ENCODE peak calls at places on chromosome 20, in five cellular contexts. One of them, this sample, is unnamed.

GRCh38 chr20:11159728-11160127 is 485.9 kb upstream of the JAG1 start:
- DNase-seq in endothelial cell of umbilical vein: peak; percentile 72
- DNase-seq in neuronal stem cell: no peak
- DNase-seq in PC-3: no peak
- DNase-seq in GM23248: peak; percentile 40
- DNase-seq in this sample: peak; percentile 53

GRCh38 chr20:31497838-31498540 is 16.3 kb upstream of the HM13 start:
- DNase-seq in neuronal stem cell: no peak
- DNase-seq in PC-3: no peak
- DNase-seq in GM23248: peak; percentile 82
- DNase-seq in endothelial cell of umbilical vein: no peak
- DNase-seq in this sample: no peak

GRCh38 chr20:58853976-58854637 is 1.6 kb downstream of the GNAS start:
- DNase-seq in PC-3: no peak
- DNase-seq in neuronal stem cell: no peak
- DNase-seq in GM23248: no peak
- DNase-seq in endothelial cell of umbilical vein: no peak
- DNase-seq in this sample: no peak

GRCh38 chr20:38673731-38674177 is 50.5 kb upstream of the SLC32A1 start:
- DNase-seq in GM23248: peak; percentile 41
- DNase-seq in neuronal stem cell: no peak
- DNase-seq in endothelial cell of umbilical vein: peak; percentile 39
- DNase-seq in PC-3: no peak
- DNase-seq in this sample: peak; percentile 30

GRCh38 chr20:13274311-13274965 is 53.4 kb downstream of the ISM1 start:
- DNase-seq in PC-3: no peak
- DNase-seq in GM23248: no peak
- DNase-seq in endothelial cell of umbilical vein: no peak
- DNase-seq in neuronal stem cell: peak; percentile 26
- DNase-seq in this sample: no peak

GRCh38 chr20:62361799-62362589 is 5.1 kb downstream of the LAMA5 start:
- DNase-seq in PC-3: peak; percentile 79
- DNase-seq in neuronal stem cell: no peak
- DNase-seq in GM23248: no peak
- DNase-seq in endothelial cell of umbilical vein: no peak
- DNase-seq in this sample: no peak

GRCh38 chr20:62413896-62414481 is 6.9 kb upstream of the CABLES2 start:
- DNase-seq in GM23248: peak; percentile 22
- DNase-seq in neuronal stem cell: no peak
- DNase-seq in endothelial cell of umbilical vein: no peak
- DNase-seq in PC-3: no peak
- DNase-seq in this sample: no peak

GRCh38 chr20:31862506-31862905 is 7.8 kb downstream of the DUSP15 start:
- DNase-seq in GM23248: no peak
- DNase-seq in neuronal stem cell: no peak
- DNase-seq in PC-3: no peak
- DNase-seq in endothelial cell of umbilical vein: no peak
- DNase-seq in this sample: no peak

GRCh38 chr20:40414843-40415615 is 274.0 kb downstream of the MAFB start:
- DNase-seq in neuronal stem cell: no peak
- DNase-seq in GM23248: no peak
- DNase-seq in PC-3: peak; percentile 7
- DNase-seq in endothelial cell of umbilical vein: no peak
- DNase-seq in this sample: no peak

GRCh38 chr20:9319687-9320384 is 194.6 kb upstream of the LAMP5 start:
- DNase-seq in endothelial cell of umbilical vein: no peak
- DNase-seq in neuronal stem cell: no peak
- DNase-seq in GM23248: no peak
- DNase-seq in PC-3: no peak
- DNase-seq in this sample: no peak

GRCh38 chr20:13865825-13866351 is 81.1 kb downstream of the NDUFAF5 start:
- DNase-seq in endothelial cell of umbilical vein: no peak
- DNase-seq in neuronal stem cell: no peak
- DNase-seq in GM23248: peak; percentile 88
- DNase-seq in PC-3: no peak
- DNase-seq in this sample: peak; percentile 50

GRCh38 chr20:40993794-40994540 is 34.7 kb upstream of the TOP1 start:
- DNase-seq in GM23248: peak; percentile 36
- DNase-seq in PC-3: peak; percentile 28
- DNase-seq in endothelial cell of umbilical vein: no peak
- DNase-seq in neuronal stem cell: no peak
- DNase-seq in this sample: no peak

GRCh38 chr20:32483351-32484220 is 101.5 kb downstream of the NOL4L start:
- DNase-seq in GM23248: peak; percentile 85
- DNase-seq in neuronal stem cell: peak; percentile 74
- DNase-seq in endothelial cell of umbilical vein: peak; percentile 75
- DNase-seq in PC-3: peak; percentile 65
- DNase-seq in this sample: peak; percentile 84

GRCh38 chr20:63102720-63103375 is 96.1 kb upstream of the BHLHE23 start:
- DNase-seq in neuronal stem cell: no peak
- DNase-seq in PC-3: peak; percentile 35
- DNase-seq in GM23248: peak; percentile 69
- DNase-seq in endothelial cell of umbilical vein: no peak
- DNase-seq in this sample: peak; percentile 53

GRCh38 chr20:43507150-43508080 is at the start of gene L3MBTL1:
- DNase-seq in GM23248: peak; percentile 49
- DNase-seq in endothelial cell of umbilical vein: peak; percentile 35
- DNase-seq in PC-3: peak; percentile 51
- DNase-seq in neuronal stem cell: peak; percentile 65
- DNase-seq in this sample: peak; percentile 70

GRCh38 chr20:45904583-45905504 is 7.1 kb downstream of the PLTP start:
- DNase-seq in neuronal stem cell: no peak
- DNase-seq in endothelial cell of umbilical vein: no peak
- DNase-seq in PC-3: peak; percentile 22
- DNase-seq in GM23248: peak; percentile 18
- DNase-seq in this sample: no peak

GRCh38 chr20:32493356-32493755 is 91.8 kb downstream of the NOL4L start:
- DNase-seq in neuronal stem cell: no peak
- DNase-seq in PC-3: no peak
- DNase-seq in endothelial cell of umbilical vein: no peak
- DNase-seq in GM23248: no peak
- DNase-seq in this sample: no peak

GRCh38 chr20:10047427-10047826 is 12.6 kb downstream of the ANKEF1 start:
- DNase-seq in endothelial cell of umbilical vein: no peak
- DNase-seq in GM23248: peak; percentile 4
- DNase-seq in PC-3: peak; percentile 30
- DNase-seq in neuronal stem cell: peak; percentile 21
- DNase-seq in this sample: peak; percentile 16

GRCh38 chr20:40506567-40506966 is 182.5 kb downstream of the MAFB start:
- DNase-seq in endothelial cell of umbilical vein: peak; percentile 34
- DNase-seq in GM23248: peak; percentile 100
- DNase-seq in PC-3: peak; percentile 32
- DNase-seq in neuronal stem cell: no peak
- DNase-seq in this sample: peak; percentile 95

GRCh38 chr20:3803289-3803688 is 7.2 kb downstream of the CDC25B start:
- DNase-seq in neuronal stem cell: no peak
- DNase-seq in endothelial cell of umbilical vein: no peak
- DNase-seq in PC-3: no peak
- DNase-seq in GM23248: no peak
- DNase-seq in this sample: no peak
- H3K4me1 ChIP-seq in neuronal stem cell: peaks cover 26% of the 10 kb centered on the region
- H3K4me1 ChIP-seq in endothelial cell of umbilical vein: peaks cover 20% of the 10 kb centered on the region
- H3K4me1 ChIP-seq in PC-3: peaks cover 43% of the 10 kb centered on the region
- H3K4me1 ChIP-seq in GM23248: peaks cover 33% of the 10 kb centered on the region
- H3K4me1 ChIP-seq in this sample: peaks cover 34% of the 10 kb centered on the region

GRCh38 chr20:44643596-44644383 is 7.7 kb downstream of the ADA start:
- DNase-seq in endothelial cell of umbilical vein: peak; percentile 99
- DNase-seq in PC-3: peak; percentile 80
- DNase-seq in GM23248: peak; percentile 90
- DNase-seq in neuronal stem cell: no peak
- DNase-seq in this sample: peak; percentile 50
- H3K4me3 ChIP-seq in endothelial cell of umbilical vein: no peak overlapping the region
- H3K4me3 ChIP-seq in PC-3: no peak overlapping the region
- H3K4me3 ChIP-seq in GM23248: no peak overlapping the region
- H3K4me3 ChIP-seq in neuronal stem cell: no peak overlapping the region
- H3K4me3 ChIP-seq in this sample: no peak overlapping the region

GRCh38 chr20:49790077-49790798 is 22.4 kb upstream of the SLC9A8 start:
- DNase-seq in GM23248: peak; percentile 59
- DNase-seq in PC-3: peak; percentile 13
- DNase-seq in endothelial cell of umbilical vein: peak; percentile 87
- DNase-seq in neuronal stem cell: no peak
- DNase-seq in this sample: peak; percentile 97
- H3K9ac ChIP-seq in GM23248: no peak overlapping the region
- H3K9ac ChIP-seq in PC-3: no peak overlapping the region
- H3K9ac ChIP-seq in endothelial cell of umbilical vein: peak overlapping the region; percentile 56
- H3K9ac ChIP-seq in neuronal stem cell: no peak overlapping the region
- H3K9ac ChIP-seq in this sample: peak overlapping the region; percentile 26

DNA sequence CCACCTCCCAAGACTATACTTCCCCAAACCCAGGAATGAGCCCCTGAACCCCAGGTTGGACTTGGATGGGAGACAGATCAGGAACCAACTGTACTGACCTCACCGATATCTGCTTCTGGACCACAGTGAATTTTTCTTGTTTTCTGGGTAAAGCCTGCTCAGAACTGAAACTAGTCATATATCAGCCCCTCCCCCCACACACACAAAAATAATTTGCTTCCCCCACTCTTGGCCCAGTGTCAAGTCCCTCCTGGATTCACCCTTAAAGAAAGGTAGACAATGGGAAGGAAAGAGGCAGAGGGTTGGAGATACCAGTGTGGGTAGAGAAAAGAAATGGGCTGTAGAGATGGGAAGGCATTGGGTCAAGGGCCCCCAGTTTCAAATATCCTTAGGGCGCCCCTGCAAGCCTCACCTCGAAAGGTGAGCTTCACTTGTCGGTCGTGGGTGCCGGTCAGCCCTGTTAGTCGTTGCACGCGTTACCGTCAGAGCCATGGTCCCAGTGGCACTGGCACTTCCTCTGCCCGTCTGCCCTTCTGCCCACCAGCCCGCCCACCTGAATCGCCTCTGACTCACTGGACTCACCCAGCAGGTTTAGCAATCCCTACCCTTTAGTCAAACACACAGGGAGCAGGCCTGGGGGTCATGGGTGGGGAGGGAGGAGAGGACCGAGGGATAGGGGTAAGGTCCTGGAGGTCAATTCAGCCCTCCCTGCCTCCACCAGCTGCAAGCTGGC is 8.5 kb upstream of the SPAG4 start:
- DNase-seq in neuronal stem cell: no peak
- DNase-seq in GM23248: peak; percentile 24
- DNase-seq in endothelial cell of umbilical vein: no peak
- DNase-seq in PC-3: peak; percentile 93
- DNase-seq in this sample: no peak
- H3K4me1 ChIP-seq in neuronal stem cell: peaks cover 1% of the 10 kb centered on the region
- H3K4me1 ChIP-seq in GM23248: no peaks in the 10 kb centered on the region
- H3K4me1 ChIP-seq in endothelial cell of umbilical vein: no peaks in the 10 kb centered on the region
- H3K4me1 ChIP-seq in PC-3: peaks cover 24% of the 10 kb centered on the region
- H3K4me1 ChIP-seq in this sample: no peaks in the 10 kb centered on the region

GRCh38 chr20:1312308-1312707 is 16.6 kb downstream of the SDCBP2 start:
- DNase-seq in endothelial cell of umbilical vein: no peak
- DNase-seq in PC-3: no peak
- DNase-seq in neuronal stem cell: no peak
- DNase-seq in GM23248: no peak
- DNase-seq in this sample: no peak

GRCh38 chr20:1310506-1311190 is 18.3 kb downstream of the SDCBP2 start:
- DNase-seq in PC-3: no peak
- DNase-seq in GM23248: no peak
- DNase-seq in endothelial cell of umbilical vein: no peak
- DNase-seq in neuronal stem cell: no peak
- DNase-seq in this sample: no peak

GRCh38 chr20:1312904-1313235 is 16.1 kb downstream of the SDCBP2 start:
- DNase-seq in GM23248: no peak
- DNase-seq in PC-3: no peak
- DNase-seq in endothelial cell of umbilical vein: no peak
- DNase-seq in neuronal stem cell: no peak
- DNase-seq in this sample: no peak

GRCh38 chr20:1315804-1316203 is 13.1 kb downstream of the SDCBP2 start:
- DNase-seq in GM23248: no peak
- DNase-seq in PC-3: no peak
- DNase-seq in endothelial cell of umbilical vein: no peak
- DNase-seq in neuronal stem cell: no peak
- DNase-seq in this sample: no peak

GRCh38 chr20:1313236-1313964 is 15.5 kb downstream of the SDCBP2 start:
- DNase-seq in neuronal stem cell: peak; percentile 81
- DNase-seq in GM23248: peak; percentile 76
- DNase-seq in PC-3: peak; percentile 83
- DNase-seq in endothelial cell of umbilical vein: peak; percentile 78
- DNase-seq in this sample: peak; percentile 93
- H3K4me3 ChIP-seq in neuronal stem cell: no peak overlapping the region
- H3K4me3 ChIP-seq in GM23248: peak overlapping the region; percentile 70
- H3K4me3 ChIP-seq in PC-3: no peak overlapping the region
- H3K4me3 ChIP-seq in endothelial cell of umbilical vein: no peak overlapping the region
- H3K4me3 ChIP-seq in this sample: peak overlapping the region; percentile 68

GRCh38 chr20:1674361-1674760 is 16.8 kb upstream of the SIRPG start:
- DNase-seq in endothelial cell of umbilical vein: no peak
- DNase-seq in GM23248: no peak
- DNase-seq in neuronal stem cell: no peak
- DNase-seq in PC-3: no peak
- DNase-seq in this sample: no peak

GRCh38 chr20:1671891-1672669 is 14.5 kb upstream of the SIRPG start:
- DNase-seq in PC-3: no peak
- DNase-seq in neuronal stem cell: no peak
- DNase-seq in GM23248: no peak
- DNase-seq in endothelial cell of umbilical vein: no peak
- DNase-seq in this sample: no peak

GRCh38 chr20:1672728-1673127 is 15.1 kb upstream of the SIRPG start:
- DNase-seq in GM23248: no peak
- DNase-seq in PC-3: no peak
- DNase-seq in neuronal stem cell: no peak
- DNase-seq in endothelial cell of umbilical vein: no peak
- DNase-seq in this sample: no peak

GRCh38 chr20:1674990-1675389 is 17.4 kb upstream of the SIRPG start:
- DNase-seq in GM23248: no peak
- DNase-seq in neuronal stem cell: no peak
- DNase-seq in endothelial cell of umbilical vein: no peak
- DNase-seq in PC-3: no peak
- DNase-seq in this sample: no peak

GRCh38 chr20:1673424-1673823 is 15.8 kb upstream of the SIRPG start:
- DNase-seq in GM23248: no peak
- DNase-seq in endothelial cell of umbilical vein: no peak
- DNase-seq in PC-3: no peak
- DNase-seq in neuronal stem cell: peak; percentile 4
- DNase-seq in this sample: no peak
- H3K9ac ChIP-seq in GM23248: no peak overlapping the region
- H3K9ac ChIP-seq in endothelial cell of umbilical vein: no peak overlapping the region
- H3K9ac ChIP-seq in PC-3: no peak overlapping the region
- H3K9ac ChIP-seq in neuronal stem cell: no peak overlapping the region
- H3K9ac ChIP-seq in this sample: no peak overlapping the region

DNA sequence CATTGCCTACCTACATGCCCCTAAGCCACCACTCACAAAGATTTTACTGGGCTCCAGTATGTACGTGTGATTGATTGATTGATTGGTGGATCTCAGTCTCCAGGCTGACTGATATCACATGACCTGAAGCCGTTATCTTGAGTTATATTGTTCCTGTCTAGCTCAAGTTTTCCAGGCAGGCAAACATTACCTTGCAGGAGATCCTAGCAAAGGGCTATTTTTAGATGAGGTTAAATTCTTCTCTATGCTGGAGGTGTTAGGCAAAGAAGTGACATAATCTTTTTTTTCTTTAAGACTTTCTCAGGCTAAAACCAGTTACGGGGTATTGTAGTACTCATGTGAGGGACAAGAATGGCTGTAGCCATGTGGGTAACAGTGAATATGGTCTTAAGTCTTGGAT is 125.2 kb downstream of the DOK5 start:
- DNase-seq in neuronal stem cell: no peak
- DNase-seq in endothelial cell of umbilical vein: no peak
- DNase-seq in PC-3: no peak
- DNase-seq in GM23248: no peak
- DNase-seq in this sample: no peak
- H3K4me1 ChIP-seq in neuronal stem cell: no peaks in the 10 kb centered on the region
- H3K4me1 ChIP-seq in endothelial cell of umbilical vein: no peaks in the 10 kb centered on the region
- H3K4me1 ChIP-seq in PC-3: no peaks in the 10 kb centered on the region
- H3K4me1 ChIP-seq in GM23248: no peaks in the 10 kb centered on the region
- H3K4me1 ChIP-seq in this sample: no peaks in the 10 kb centered on the region

This sample was measured in adipocyte.